ENCODE peak calls at places on chromosomes 4 and X, in eight cellular contexts. T is tibial artery; L is Peyer's patch; C is left ventricle myocardium inferior; Q is right atrium auricular region; B is CD8-positive, alpha-beta T cell; E is IMR-90; F is right cardiac atrium. J is an unnamed sample. For H3K4me1, the result is how much of the 10 kb centered on the place peaks cover.

GRCh38 chr4:185645403-185645802 is 110.1 kb upstream of the PDLIM3 start:
- DNase-seq in Q (no peak), F (no peak), L (no peak), T (no peak), C (no peak), B (no peak), E (no peak), J (no peak)

GRCh38 chr4:84221704-84222103 is 277.4 kb downstream of the NKX6-1 start:
- DNase-seq in C (no peak), B (no peak), L (no peak), T (no peak), E (no peak), Q (no peak), F (no peak), J (no peak)

GRCh38 chr4:183101956-183102480 is 3.0 kb downstream of the WWC2 start:
- DNase-seq in B (no peak), E (no peak), F (no peak), C (no peak), L (no peak), Q (no peak), T (no peak), J (no peak)

GRCh38 chr4:89299153-89299789 is 8.3 kb downstream of the GPRIN3 start:
- DNase-seq in Q (no peak), B (no peak), F (no peak), L (no peak), T (no peak), C (no peak), E (no peak), J (no peak)

GRCh38 chr4:145882594-145882993 is 56.0 kb downstream of the ZNF827 start:
- DNase-seq in B (no peak), F (no peak), E (no peak), C (no peak), Q (no peak), T (no peak), L (no peak), J (no peak)

GRCh38 chr4:79403356-79403755 is 4.7 kb downstream of the GK2 start:
- DNase-seq in L (no peak), B (no peak), F (no peak), C (no peak), T (no peak), Q (no peak), E (no peak), J (no peak)

GRCh38 chrX:43654431-43655150 is 1.5 kb upstream of the MAOA start:
- DNase-seq in E (peak), C (peak), T (peak), Q (peak), B (peak), L (peak), F (peak), J (peak)

GRCh38 chrX:7147978-7148824 is at the start of gene PUDP:
- DNase-seq in B (peak), L (peak), Q (peak), T (peak), F (peak), E (peak), C (peak), J (peak)

GRCh38 chr4:164959896-164960295 is 17.6 kb downstream of the TRIM61 start:
- DNase-seq in F (no peak), Q (no peak), C (no peak), T (no peak), L (no peak), B (no peak), E (peak), J (no peak)

GRCh38 chr4:152424980-152425379 is 110.9 kb downstream of the FBXW7 start:
- DNase-seq in E (no peak), Q (no peak), F (no peak), B (no peak), C (no peak), T (no peak), L (no peak), J (no peak)

GRCh38 chr4:142566243-142566642 is 279.9 kb downstream of the INPP4B start:
- DNase-seq in C (no peak), F (no peak), E (no peak), B (no peak), T (no peak), Q (no peak), L (no peak), J (no peak)

GRCh38 chr4:6371827-6372226 is 100.6 kb downstream of the PPP2R2C start:
- DNase-seq in L (no peak), B (no peak), Q (no peak), E (no peak), F (no peak), C (no peak), T (no peak), J (no peak)

GRCh38 chrX:45669715-45670360 is 469.2 kb upstream of the DIPK2B start:
- DNase-seq in B (no peak), T (no peak), Q (no peak), L (no peak), C (no peak), E (peak), F (no peak), J (no peak)

GRCh38 chr4:2366252-2367192 is 51.9 kb downstream of the ZFYVE28 start:
- DNase-seq in T (no peak), B (no peak), Q (no peak), F (no peak), L (no peak), E (peak), C (no peak), J (no peak)

GRCh38 chr4:2365054-2365912 is 53.2 kb downstream of the ZFYVE28 start:
- DNase-seq in Q (no peak), E (no peak), T (no peak), F (no peak), C (no peak), B (no peak), L (no peak), J (no peak)

GRCh38 chr4:2365913-2366210 is 52.6 kb downstream of the ZFYVE28 start:
- DNase-seq in E (no peak), Q (no peak), F (no peak), L (no peak), C (no peak), T (no peak), B (no peak), J (no peak)

GRCh38 chr4:2368779-2369437 is 49.5 kb downstream of the ZFYVE28 start:
- DNase-seq in E (no peak), Q (no peak), L (peak), C (no peak), T (no peak), B (no peak), F (no peak), J (no peak)

DNA sequence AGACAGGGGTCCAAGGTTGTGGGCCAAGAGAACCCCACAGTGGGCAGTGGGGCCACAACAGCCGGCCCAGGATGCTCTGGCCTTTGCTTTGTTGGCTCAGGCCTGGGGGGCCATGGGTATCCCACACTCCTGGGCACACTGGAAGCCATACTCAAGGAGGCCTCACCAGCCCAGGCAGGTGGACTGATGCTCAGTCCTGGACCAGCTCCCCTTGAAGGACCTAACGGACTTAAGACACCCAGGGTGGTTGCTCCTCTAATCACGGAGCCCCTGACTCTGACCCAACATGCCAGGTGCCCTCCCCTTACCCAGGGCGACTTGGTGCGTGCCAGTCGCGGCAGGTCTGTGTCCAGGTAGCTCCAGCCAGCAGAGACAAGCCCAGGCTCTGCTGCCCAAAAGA is 50.8 kb downstream of the ZFYVE28 start:
- DNase-seq in F (no peak), E (no peak), L (no peak), Q (no peak), T (no peak), C (no peak), B (no peak), J (no peak)
- H3K4me3 ChIP-seq in F (no peak), E (no peak), L (no peak), Q (no peak), T (no peak), C (no peak), B (no peak), J (no peak)

GRCh38 chrX:71540801-71541545 is 8.1 kb downstream of the OGT start:
- DNase-seq in C (no peak), F (no peak), L (no peak), B (no peak), T (no peak), E (no peak), Q (no peak), J (no peak)

GRCh38 chrX:71541546-71542022 is 8.7 kb downstream of the OGT start:
- DNase-seq in L (no peak), Q (no peak), C (no peak), T (no peak), E (peak), F (no peak), B (no peak), J (no peak)

GRCh38 chrX:71542825-71543224 is 9.9 kb downstream of the OGT start:
- DNase-seq in C (no peak), B (no peak), E (no peak), F (no peak), L (no peak), Q (no peak), T (no peak), J (no peak)

GRCh38 chrX:71543316-71543715 is 10.4 kb downstream of the OGT start:
- DNase-seq in B (no peak), Q (no peak), L (no peak), C (no peak), T (no peak), E (peak), F (no peak), J (no peak)

DNA sequence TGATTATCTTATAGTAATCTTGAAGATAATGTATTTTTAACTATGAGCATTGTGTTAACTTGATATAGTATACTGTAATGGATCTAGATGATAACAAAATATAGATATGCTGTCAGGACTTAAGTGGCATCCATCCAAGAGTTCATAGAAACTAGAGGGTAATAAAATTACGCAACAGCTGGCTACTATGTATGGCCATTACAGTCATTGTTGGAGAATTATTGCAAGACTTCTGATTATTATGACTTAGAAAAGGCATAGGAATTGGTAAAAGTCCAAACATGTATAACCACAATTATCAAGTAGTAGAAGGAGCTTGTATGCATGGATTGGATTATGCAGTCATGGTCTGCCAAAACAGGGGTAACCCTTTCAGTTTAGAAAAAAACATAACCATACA is 9.5 kb downstream of the OGT start:
- DNase-seq in L (no peak), F (no peak), E (peak), C (no peak), T (no peak), Q (no peak), B (no peak), J (no peak)
- H3K4me1 ChIP-seq in L (under half), F (under half), E (under half), C (half or more), T (under half), Q (under half), B (half or more), J (under half)

DNA sequence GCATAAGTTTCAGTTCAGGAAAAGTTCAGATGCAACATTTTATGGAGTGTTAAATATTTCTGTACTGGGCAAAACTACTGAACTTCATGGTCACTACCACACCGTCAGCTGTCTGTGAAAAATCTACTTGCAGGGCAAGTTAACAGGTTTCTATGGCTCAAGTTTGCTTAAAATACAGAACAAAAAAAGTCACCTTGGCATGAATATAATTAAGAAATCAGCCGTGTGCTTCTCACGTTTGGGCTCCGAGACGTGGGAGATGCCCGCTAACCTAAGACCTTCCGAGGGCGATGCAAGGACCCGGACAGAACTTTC is 633 bp downstream of the TAPT1 start:
- DNase-seq in E (no peak), F (no peak), C (no peak), B (no peak), L (no peak), Q (no peak), T (no peak), J (no peak)
- H3K27ac ChIP-seq in E (peak), F (peak), C (peak), B (peak), L (peak), Q (peak), T (peak), J (peak)

DNA sequence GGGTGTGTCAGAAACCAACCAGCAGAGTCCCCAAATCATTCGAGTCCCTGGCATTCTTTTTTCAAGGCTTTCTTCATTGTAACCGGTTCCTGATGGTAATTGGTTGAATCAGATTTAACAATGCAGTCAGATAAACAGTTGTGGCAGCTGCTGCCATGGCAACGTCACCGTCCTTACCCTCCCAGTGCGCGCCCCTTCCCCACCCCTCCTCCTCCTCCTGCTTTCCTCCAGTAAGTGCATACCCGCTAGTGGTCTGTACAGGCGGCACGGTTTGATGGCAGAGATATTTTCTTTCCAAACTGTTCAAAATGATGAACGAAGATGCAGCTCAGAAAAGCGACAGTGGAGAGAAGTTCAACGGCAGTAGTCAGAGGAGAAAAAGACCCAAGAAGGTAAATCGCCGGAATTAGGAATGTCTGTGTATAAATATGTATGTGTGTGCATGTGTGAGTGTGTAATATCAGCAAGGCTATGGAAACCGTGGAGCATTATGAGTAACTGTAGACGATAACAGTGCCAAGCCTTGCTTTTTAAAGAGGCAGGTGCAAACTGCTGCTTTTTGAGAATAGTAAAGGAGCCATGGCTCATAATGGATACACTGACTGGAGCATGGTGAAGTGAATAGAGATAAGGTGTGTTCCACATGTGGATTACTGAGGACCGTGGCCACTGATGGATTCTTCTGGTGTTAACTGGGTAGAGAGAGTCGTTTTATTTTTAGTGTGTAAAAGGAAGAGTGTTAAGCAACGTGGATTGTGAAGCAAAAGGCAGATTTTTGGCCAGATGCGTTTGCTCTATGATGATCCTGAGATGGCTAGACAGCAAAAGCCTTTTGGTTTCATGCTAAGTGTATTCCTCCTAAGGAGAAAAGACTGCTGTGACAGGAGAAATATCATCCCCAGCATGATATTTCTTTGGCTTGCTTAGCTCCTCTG is at the start of gene ANK2:
- DNase-seq in L (no peak), C (no peak), Q (no peak), T (no peak), E (no peak), B (no peak), F (no peak), J (no peak)
- H3K4me3 ChIP-seq in L (peak), C (peak), Q (peak), T (no peak), E (no peak), B (no peak), F (peak), J (no peak)

GRCh38 chrX:47321386-47321785 is 49.0 kb upstream of the ZNF157 start:
- DNase-seq in L (no peak), T (peak), C (peak), B (no peak), F (peak), E (peak), Q (peak), J (no peak)
- H3K4me1 ChIP-seq in L (under half), T (under half), C (under half), B (under half), F (under half), E (under half), Q (under half), J (under half)

DNA sequence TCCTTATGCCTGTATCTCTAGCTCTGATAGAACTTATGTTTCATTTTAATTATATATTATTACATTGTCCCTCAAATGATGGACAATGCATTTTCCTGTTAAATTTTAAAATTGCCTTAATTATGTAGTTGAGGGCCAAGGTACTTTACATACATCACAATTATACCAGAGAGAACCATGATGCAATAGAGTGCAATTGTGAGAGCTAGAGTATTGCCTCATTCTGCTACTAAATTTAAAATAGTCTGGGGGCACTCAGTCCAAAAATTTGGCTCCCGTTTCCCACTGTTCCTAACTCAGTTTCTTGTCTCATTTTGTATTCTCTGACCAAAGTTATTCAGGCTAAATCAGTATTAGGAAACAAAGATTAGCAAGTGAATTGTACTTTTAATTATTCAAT is 378.5 kb upstream of the ZFP42 start:
- DNase-seq in F (no peak), C (no peak), L (no peak), E (peak), Q (no peak), B (no peak), T (no peak), J (no peak)
- H3K27ac ChIP-seq in F (no peak), C (no peak), L (no peak), E (no peak), Q (no peak), B (no peak), T (peak), J (no peak)

DNA sequence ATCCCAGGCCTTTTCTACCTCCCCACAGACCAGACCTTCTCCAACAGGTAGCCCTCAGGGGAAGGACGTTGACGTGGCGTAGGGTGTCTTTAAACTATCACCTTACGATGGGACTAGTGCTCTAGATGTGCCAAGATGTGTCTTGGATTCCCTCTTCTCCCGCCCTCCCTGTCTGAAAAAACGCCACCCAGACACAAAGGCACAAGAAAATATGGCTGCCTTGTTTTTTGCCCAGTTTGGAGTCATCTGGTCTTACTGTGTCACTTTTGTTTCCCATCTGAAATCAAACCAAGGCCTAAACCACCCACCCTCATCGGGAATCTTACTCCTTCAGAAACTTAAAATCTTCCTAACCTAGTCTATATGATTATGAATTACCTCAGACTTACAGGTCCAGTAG is 235.4 kb downstream of the OR13H1 start:
- DNase-seq in L (no peak), T (no peak), F (no peak), B (no peak), C (no peak), Q (no peak), E (no peak), J (no peak)
- H3K4me3 ChIP-seq in L (no peak), T (no peak), F (no peak), B (no peak), C (no peak), Q (no peak), E (no peak), J (no peak)

DNA sequence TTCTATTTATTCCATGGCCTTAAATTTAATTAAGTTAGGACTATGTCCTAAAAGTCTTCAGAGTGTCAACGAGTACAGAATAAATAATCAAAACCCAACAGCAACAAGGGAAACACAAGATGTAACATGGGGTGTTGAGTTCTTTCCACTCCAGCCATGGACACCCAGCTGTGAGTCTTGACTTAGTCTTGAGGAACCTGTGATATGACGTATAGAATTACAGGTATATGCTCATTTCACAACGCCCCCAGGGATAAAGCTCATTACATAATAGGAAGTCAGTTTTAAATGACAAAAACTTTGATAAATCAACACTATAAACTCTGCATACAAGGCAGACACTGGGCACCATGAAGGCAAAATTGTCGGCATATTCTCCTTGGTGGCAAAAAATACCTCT is 200.0 kb upstream of the CASK start:
- DNase-seq in T (no peak), L (no peak), F (no peak), Q (no peak), E (no peak), C (no peak), B (no peak), J (no peak)
- H3K4me1 ChIP-seq in T (under half), L (under half), F (under half), Q (under half), E (under half), C (under half), B (under half), J (under half)

GRCh38 chr4:92253550-92253949 is 50.2 kb upstream of the GRID2 start:
- DNase-seq in C (no peak), Q (no peak), B (no peak), E (no peak), F (no peak), L (no peak), T (no peak), J (no peak)

GRCh38 chr4:92252846-92253245 is 50.9 kb upstream of the GRID2 start:
- DNase-seq in Q (no peak), T (no peak), E (no peak), C (no peak), F (no peak), L (no peak), B (no peak), J (no peak)

GRCh38 chr4:92246384-92246783 is 57.4 kb upstream of the GRID2 start:
- DNase-seq in B (no peak), L (no peak), T (no peak), Q (no peak), C (no peak), F (no peak), E (no peak), J (no peak)

GRCh38 chr4:92251711-92252110 is 52.1 kb upstream of the GRID2 start:
- DNase-seq in Q (no peak), E (no peak), F (no peak), T (no peak), C (no peak), B (no peak), L (no peak), J (no peak)

DNA sequence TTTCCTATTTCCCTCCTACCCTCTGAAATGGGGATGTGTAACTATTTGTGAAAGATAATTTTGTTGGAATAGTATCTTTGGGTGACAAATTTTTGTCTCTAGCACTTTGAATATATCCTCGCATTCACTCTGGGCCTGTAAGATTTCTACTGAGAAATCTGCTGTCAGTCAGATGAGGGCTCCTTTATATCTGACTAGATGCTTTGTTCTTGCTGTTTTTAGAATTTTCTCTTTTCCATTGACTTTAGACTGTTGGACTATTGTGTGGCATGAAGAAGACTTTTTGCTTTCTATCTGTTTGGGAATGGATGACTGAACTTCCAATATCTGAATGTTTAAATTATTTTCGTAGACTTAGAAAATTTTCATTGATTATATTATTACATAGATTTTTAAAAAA is 54.2 kb upstream of the GRID2 start:
- DNase-seq in C (no peak), B (no peak), T (no peak), L (no peak), Q (no peak), E (no peak), F (no peak), J (no peak)
- H3K27ac ChIP-seq in C (no peak), B (no peak), T (no peak), L (no peak), Q (no peak), E (no peak), F (no peak), J (no peak)

J was measured in CD8-positive, alpha-beta memory T cell.